ENCODE peak calls at places on chromosomes 13 and 19, in six cellular contexts. T is upper lobe of right lung, C is colonic mucosa, F is lower lobe of right lung, R is mammary epithelial cell, Y is adrenal gland. I is an unnamed sample. For H3K36me3 and H3K9me3, the result is how much of the 10 kb centered on the place peaks cover.

GRCh38 chr13:43389573-43389972 is 366.2 kb downstream of the DNAJC15 start:
- DNase-seq in T (no peak), C (no peak), F (no peak), R (no peak), Y (no peak), I (no peak)

GRCh38 chr19:52942371-52943133 is 19.3 kb upstream of the ZNF888 start:
- DNase-seq in T (peak), C (peak), F (peak), R (peak), Y (peak), I (peak)

GRCh38 chr19:39592381-39592780 is 9.9 kb upstream of the LGALS13 start:
- DNase-seq in T (no peak), C (no peak), F (no peak), R (no peak), Y (no peak), I (no peak)

GRCh38 chr13:24128962-24129361 is 31.6 kb upstream of the SPATA13 start:
- DNase-seq in T (no peak), C (no peak), F (no peak), R (no peak), Y (no peak), I (no peak)

GRCh38 chr13:98731925-98732324 is 20.5 kb downstream of the SLC15A1 start:
- DNase-seq in T (no peak), C (no peak), F (no peak), R (no peak), Y (no peak), I (no peak)

GRCh38 chr13:110234532-110234931 is 72.4 kb downstream of the COL4A1 start:
- DNase-seq in T (no peak), C (no peak), F (no peak), R (no peak), Y (no peak), I (no peak)

GRCh38 chr13:51065372-51066090 is 45.5 kb downstream of the C13orf42 start:
- DNase-seq in T (no peak), C (no peak), F (no peak), R (no peak), Y (no peak), I (no peak)

GRCh38 chr13:73365240-73365639 is 306.4 kb downstream of the KLF5 start:
- DNase-seq in T (no peak), C (no peak), F (no peak), R (no peak), Y (no peak), I (no peak)

GRCh38 chr19:13920940-13921744 is 15.1 kb downstream of the CC2D1A start:
- DNase-seq in T (no peak), C (no peak), F (no peak), R (peak), Y (no peak), I (no peak)

GRCh38 chr19:2503521-2504109 is 27.7 kb downstream of the GADD45B start:
- DNase-seq in T (no peak), C (no peak), F (peak), R (peak), Y (no peak), I (no peak)

GRCh38 chr19:42313840-42314755 is 989 bp downstream of the TMEM145 start:
- DNase-seq in T (no peak), C (no peak), F (no peak), R (no peak), Y (no peak), I (no peak)

GRCh38 chr19:4210166-4210731 is 19.1 kb upstream of the EBI3 start:
- DNase-seq in T (no peak), C (no peak), F (no peak), R (no peak), Y (no peak), I (no peak)

GRCh38 chr19:4208385-4209094 is 20.8 kb upstream of the EBI3 start:
- DNase-seq in T (no peak), C (peak), F (no peak), R (peak), Y (no peak), I (peak)

GRCh38 chr19:4201798-4202197 is 19.3 kb downstream of the ANKRD24 start:
- DNase-seq in T (no peak), C (no peak), F (no peak), R (no peak), Y (no peak), I (no peak)

GRCh38 chr19:4200940-4201542 is 18.6 kb downstream of the ANKRD24 start:
- DNase-seq in T (no peak), C (no peak), F (no peak), R (no peak), Y (no peak), I (no peak)

DNA sequence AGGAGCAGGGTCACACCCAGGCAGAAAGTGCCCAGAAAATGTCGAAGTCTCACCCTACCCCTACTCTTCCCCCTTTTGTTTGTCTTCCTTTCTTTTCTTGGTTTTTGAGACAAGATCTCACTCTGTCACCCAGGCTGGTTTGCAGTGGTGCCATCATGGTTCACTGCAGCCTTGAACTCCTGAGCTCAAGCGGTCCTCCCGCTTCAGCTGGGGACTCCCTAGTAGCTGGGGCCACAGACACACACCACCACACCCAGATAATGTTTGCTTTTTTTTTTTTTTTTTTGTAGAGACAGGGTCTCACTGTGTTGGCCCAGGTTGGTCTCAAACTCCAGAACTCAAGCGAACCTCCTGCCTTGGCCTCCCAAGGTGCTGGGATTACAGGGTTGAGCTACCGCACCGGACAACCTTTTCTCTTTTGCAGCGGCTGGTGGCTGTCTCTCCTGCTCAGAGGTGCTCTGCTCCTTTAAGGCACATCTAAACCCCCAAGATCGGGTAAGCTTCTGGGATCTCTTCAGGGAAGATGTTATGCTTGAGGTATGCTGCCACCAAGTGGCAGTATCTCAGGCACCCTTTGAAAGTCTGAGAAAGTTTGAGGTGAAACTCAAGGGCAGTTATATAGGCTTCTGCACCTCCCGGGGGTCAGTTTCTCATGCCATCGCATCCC is 22.4 kb upstream of the EBI3 start:
- DNase-seq in T (no peak), C (no peak), F (no peak), R (no peak), Y (no peak), I (no peak)
- TF ChIP-seq CTCF in T (no peak), C (no peak), F (no peak), R (no peak), Y (no peak), I (peak)

GRCh38 chr19:55697698-55698097 is 22.7 kb downstream of the EPN1 start:
- DNase-seq in T (peak), C (no peak), F (peak), R (no peak), Y (no peak), I (no peak)
- H3K36me3 ChIP-seq in T (half or more), C (under half), F (half or more), R (under half), Y (under half), I (under half)

GRCh38 chr19:15328312-15328711 is 4.0 kb downstream of the BRD4 start:
- DNase-seq in T (no peak), C (no peak), F (no peak), R (no peak), Y (no peak), I (no peak)

GRCh38 chr19:15330801-15331418 is 1.4 kb downstream of the BRD4 start:
- DNase-seq in T (no peak), C (peak), F (no peak), R (peak), Y (peak), I (no peak)

GRCh38 chr19:15337202-15337601 is 4.9 kb upstream of the BRD4 start:
- DNase-seq in T (no peak), C (no peak), F (no peak), R (no peak), Y (no peak), I (no peak)

GRCh38 chr19:15332311-15332996 is at the start of gene BRD4:
- DNase-seq in T (peak), C (peak), F (peak), R (peak), Y (peak), I (peak)

DNA sequence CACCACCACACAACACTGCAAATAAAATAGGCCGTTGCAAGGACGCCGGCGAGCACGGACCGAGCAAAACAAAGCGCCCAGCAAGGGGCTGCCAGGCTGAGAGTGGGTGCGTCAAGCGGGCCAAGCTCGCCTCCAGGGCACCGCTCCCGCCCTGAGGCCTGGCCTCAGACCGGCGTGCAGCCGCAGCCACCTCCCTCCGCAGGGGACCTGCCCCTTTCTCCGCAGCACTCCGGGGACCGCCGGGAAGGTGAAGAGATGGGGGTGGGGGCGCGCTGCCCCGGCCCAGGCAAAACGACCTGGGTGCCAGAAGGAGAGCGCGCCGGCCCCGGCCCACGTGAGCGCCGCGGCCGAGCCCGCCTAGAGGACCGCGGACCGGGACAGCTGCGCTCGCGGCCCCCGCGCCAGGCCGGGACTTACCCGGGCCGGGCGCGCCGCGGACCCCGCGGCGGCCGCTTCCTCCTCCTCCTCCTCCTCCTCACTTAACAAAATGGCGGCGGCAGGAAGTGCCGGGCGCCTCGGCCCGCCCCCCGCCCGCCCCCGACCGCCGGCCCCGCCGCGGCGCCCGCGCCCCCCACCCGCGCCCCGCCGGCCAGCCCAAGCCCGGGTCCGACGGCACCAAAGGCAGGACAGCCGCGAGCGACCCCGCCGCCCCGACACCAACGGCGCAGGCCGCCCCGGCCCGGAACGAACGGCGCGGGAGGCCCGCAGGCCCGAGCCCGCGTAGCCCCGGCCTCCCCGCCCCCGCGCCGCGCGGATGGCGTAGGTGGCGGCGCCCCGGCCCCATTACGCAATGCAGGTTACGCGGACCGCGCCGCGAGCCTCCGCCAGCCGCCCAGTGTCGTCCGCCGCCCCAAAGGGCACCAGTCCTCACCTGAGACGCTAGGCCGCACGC is 674 bp downstream of the BRD4 start:
- DNase-seq in T (peak), C (peak), F (peak), R (peak), Y (peak), I (peak)
- H3K9me3 ChIP-seq in T (under half), C (under half), F (under half), R (under half), Y (under half), I (under half)

DNA sequence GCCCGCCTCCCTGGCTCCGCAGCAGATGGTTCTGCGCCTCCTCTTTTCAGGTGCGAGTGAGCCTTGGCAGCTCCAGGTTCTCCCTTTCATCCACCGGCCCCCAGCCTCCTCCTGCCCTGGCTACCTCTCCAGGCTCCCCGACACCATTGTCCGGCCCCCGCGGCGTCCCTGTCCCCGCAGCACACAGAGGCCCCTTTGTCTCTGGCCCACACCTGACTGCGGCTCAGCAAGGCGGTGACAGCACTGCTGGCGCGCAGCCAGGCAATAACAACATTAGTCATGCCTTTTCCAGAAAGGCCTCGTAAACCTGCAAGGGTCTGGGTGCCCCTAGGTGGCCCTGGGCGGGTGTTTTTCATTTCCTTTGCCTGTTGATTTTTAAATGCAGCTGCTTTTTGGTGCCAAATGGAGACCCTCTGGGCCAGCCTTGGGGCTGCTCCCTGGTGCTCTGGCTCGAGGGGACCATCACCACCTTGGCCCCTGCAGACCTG is 73.2 kb upstream of the MEDAG start:
- DNase-seq in T (peak), C (peak), F (peak), R (peak), Y (peak), I (peak)
- TF ChIP-seq CTCF in T (no peak), C (no peak), F (no peak), R (peak), Y (no peak), I (no peak)

DNA sequence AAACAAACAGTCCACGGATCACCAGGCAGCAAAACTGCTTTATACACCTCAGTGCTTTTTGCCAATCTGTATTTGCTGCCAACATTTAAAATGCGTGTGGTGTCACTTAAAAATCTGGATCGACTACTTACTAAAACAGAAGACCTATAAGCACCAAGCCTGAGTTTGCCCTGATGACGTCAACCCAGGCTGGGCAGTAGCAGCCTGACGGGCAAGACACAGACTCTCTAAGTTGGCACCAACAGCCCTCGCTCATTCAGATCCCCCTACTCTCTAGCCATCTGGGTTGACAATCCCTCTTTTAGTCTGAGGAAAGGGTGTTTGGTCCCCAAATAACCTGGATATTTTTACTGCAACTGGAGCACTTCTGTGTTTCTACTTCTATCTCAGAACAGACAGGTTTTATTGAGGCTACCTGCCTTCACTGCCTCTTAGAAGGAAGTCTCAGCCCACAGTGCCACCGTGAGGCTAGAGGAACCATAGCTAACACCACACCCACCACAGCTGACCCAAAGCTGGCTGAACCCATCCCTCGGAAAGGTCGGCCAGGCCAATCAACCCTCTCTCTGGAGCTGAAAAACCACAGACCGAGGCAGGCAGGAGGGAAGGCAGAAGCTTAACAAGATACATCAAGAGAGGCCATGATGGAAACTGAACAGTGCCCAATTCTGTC is 6.9 kb downstream of the SUGP2 start:
- DNase-seq in T (no peak), C (no peak), F (no peak), R (no peak), Y (no peak), I (no peak)
- H3K36me3 ChIP-seq in T (half or more), C (under half), F (half or more), R (under half), Y (under half), I (under half)

GRCh38 chr19:1162404-1163282 is 11.4 kb downstream of the SBNO2 start:
- DNase-seq in T (no peak), C (no peak), F (peak), R (no peak), Y (no peak), I (no peak)

GRCh38 chr19:1164684-1165531 is 9.2 kb downstream of the SBNO2 start:
- DNase-seq in T (peak), C (peak), F (peak), R (no peak), Y (no peak), I (no peak)

GRCh38 chr19:1161716-1162115 is 12.4 kb downstream of the SBNO2 start:
- DNase-seq in T (peak), C (no peak), F (peak), R (peak), Y (peak), I (no peak)

GRCh38 chr19:1163283-1163933 is 10.7 kb downstream of the SBNO2 start:
- DNase-seq in T (peak), C (no peak), F (peak), R (no peak), Y (no peak), I (no peak)

DNA sequence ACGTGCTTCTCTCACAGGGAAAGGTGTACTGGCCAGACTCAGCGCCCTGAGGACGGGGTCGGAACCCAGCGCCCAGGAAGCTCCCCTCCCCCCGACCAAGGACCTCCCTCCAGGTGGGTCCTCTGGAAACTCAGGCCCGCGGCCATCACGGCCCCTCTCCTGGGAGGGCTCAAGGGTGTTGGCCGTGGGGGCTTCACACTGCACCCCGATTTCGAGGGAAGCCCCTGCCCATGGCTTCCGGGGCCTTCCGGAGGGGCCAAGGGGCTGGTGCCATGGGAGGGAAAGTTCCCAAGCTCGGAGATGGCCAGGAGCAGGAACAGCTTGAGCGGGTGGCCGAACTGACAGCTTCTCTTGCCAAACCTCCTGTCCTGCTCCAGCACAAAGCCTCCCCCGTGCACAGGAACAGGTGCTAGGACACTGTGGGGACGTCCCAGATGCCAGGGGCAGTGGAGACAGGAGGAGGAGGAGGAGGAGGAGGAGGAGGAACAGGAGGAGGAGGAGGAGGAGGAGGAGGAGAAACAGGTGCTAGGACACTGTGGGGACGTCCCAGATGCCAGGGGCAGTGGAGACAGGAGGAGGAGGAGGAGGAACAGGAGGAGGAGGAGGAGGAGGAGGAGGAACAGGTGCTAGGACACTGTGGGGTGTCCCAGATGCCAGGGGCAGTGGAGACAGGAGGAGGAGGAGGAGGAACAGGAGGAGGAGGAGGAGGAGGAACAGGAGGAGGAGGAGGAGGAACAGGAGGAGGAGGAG is 10.0 kb downstream of the SBNO2 start:
- DNase-seq in T (no peak), C (no peak), F (peak), R (no peak), Y (no peak), I (peak)
- H3K9me3 ChIP-seq in T (under half), C (under half), F (under half), R (under half), Y (under half), I (under half)

GRCh38 chr13:114143806-114144605 is 11.6 kb upstream of the RASA3 start:
- DNase-seq in T (peak), C (no peak), F (no peak), R (no peak), Y (no peak), I (peak)
- TF ChIP-seq CTCF in T (no peak), C (no peak), F (no peak), R (no peak), Y (no peak), I (peak)

GRCh38 chr19:47209323-47210179 is 21.4 kb downstream of the BBC3 start:
- DNase-seq in T (no peak), C (no peak), F (no peak), R (no peak), Y (no peak), I (no peak)
- H3K36me3 ChIP-seq in T (under half), C (under half), F (half or more), R (under half), Y (under half), I (under half)

I was measured in Peyer's patch.